ENCODE peak calls at places on chromosomes 6 and 20, in five cellular contexts. Z is CD8-positive, alpha-beta memory T cell; R is Panc1; Q is iPS DF 6.9; K is thoracic aorta. I is an unnamed sample.
A peak's percentile ranks its signal among the peaks of the same experiment; 100 is the strongest.

GRCh38 chr20:58628491-58629212 is 22.4 kb upstream of the STX16 start:
- DNase-seq in Z (no peak), R (no peak), Q (no peak), K (no peak), I (no peak)

GRCh38 chr6:75581231-75581630 is 20.4 kb upstream of the SENP6 start:
- DNase-seq in Z (no peak), R (no peak), Q (no peak), K (no peak), I (no peak)

GRCh38 chr6:145508107-145508506 is 227.2 kb downstream of the EPM2A start:
- DNase-seq in Z (no peak), R (no peak), Q (no peak), K (no peak), I (no peak)

GRCh38 chr6:20056350-20056992 is 155.8 kb downstream of the MBOAT1 start:
- DNase-seq in Z (no peak), R (peak; percentile 8), Q (no peak), K (no peak), I (no peak)

GRCh38 chr20:33372993-33373441 is 28.3 kb downstream of the CDK5RAP1 start:
- DNase-seq in Z (no peak), R (no peak), Q (no peak), K (no peak), I (no peak)

GRCh38 chr20:13234961-13235360 is 13.9 kb downstream of the ISM1 start:
- DNase-seq in Z (no peak), R (no peak), Q (no peak), K (no peak), I (no peak)

GRCh38 chr6:127484207-127484858 is 25.1 kb upstream of the KIAA0408 start:
- DNase-seq in Z (no peak), R (peak; percentile 24), Q (no peak), K (no peak), I (peak; percentile 27)

GRCh38 chr6:150118642-150119041 is 24.2 kb upstream of the PPP1R14C start:
- DNase-seq in Z (no peak), R (no peak), Q (no peak), K (no peak), I (no peak)

GRCh38 chr6:10791673-10792072 is 44.1 kb downstream of the TMEM14B start:
- DNase-seq in Z (no peak), R (no peak), Q (no peak), K (no peak), I (no peak)

DNA sequence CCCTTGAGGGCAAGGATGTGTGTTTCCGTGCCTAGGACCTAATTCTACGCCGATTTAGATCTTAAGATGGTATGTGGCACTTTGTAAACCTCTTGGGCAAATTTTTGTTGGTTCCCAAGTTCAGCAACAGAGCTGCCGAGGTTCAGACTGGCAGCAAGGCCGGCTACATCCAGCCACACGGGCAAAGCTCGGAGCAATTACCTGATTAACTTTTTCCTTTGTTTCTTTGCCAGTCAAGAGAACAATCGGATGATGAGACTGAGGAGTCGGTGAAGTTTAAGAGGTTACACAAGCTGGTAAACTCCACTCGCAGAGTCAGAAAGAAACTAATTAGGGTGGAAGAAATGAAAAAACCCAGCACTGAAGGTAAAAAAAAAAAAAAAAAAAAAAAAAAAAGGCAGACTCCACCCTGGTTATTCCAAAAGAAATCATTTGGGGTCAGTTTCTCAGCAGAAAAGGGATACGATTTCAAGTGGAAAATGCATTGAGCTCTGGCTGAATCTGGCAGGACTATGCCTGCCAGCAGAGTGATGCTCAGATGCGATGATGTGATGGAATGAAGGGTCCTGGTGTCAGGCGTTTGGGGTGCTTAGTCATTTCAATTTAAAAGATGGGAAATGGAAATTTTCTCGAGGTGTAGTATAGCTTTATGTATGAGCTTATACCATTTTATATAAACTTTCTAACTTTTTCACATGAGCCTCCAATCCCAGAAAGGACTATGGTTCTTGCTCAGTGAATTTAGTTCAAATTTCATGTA is 171.6 kb downstream of the SASH1 start:
- DNase-seq in Z (no peak), R (no peak), Q (no peak), K (no peak), I (no peak)
- H3K4me3 ChIP-seq in Z (no peak overlapping the region), R (no peak overlapping the region), Q (no peak overlapping the region), K (peak overlapping the region; percentile 0), I (no peak overlapping the region)

GRCh38 chr6:138465007-138465645 is 34.2 kb downstream of the NHSL1 start:
- DNase-seq in Z (no peak), R (peak; percentile 84), Q (no peak), K (no peak), I (no peak)
- H3K27ac ChIP-seq in Z (no peak overlapping the region), R (no peak overlapping the region), Q (no peak overlapping the region), K (no peak overlapping the region), I (no peak overlapping the region)

GRCh38 chr6:137880633-137881521 is 13.8 kb downstream of the TNFAIP3 start:
- DNase-seq in Z (no peak), R (no peak), Q (no peak), K (no peak), I (peak; percentile 35)
- H3K4me3 ChIP-seq in Z (no peak overlapping the region), R (no peak overlapping the region), Q (no peak overlapping the region), K (no peak overlapping the region), I (no peak overlapping the region)

GRCh38 chr20:31568041-31568731 is 36.9 kb upstream of the ID1 start:
- DNase-seq in Z (no peak), R (no peak), Q (no peak), K (no peak), I (no peak)

GRCh38 chr20:31570735-31571617 is 34.1 kb upstream of the ID1 start:
- DNase-seq in Z (no peak), R (no peak), Q (no peak), K (no peak), I (no peak)

GRCh38 chr20:31568773-31569162 is 36.3 kb upstream of the ID1 start:
- DNase-seq in Z (no peak), R (no peak), Q (no peak), K (no peak), I (no peak)

GRCh38 chr20:31569163-31570020 is 35.7 kb upstream of the ID1 start:
- DNase-seq in Z (peak; percentile 49), R (no peak), Q (no peak), K (no peak), I (peak; percentile 43)

GRCh38 chr20:31570021-31570463 is 35.0 kb upstream of the ID1 start:
- DNase-seq in Z (no peak), R (no peak), Q (no peak), K (no peak), I (no peak)
- H3K27ac ChIP-seq in Z (no peak overlapping the region), R (peak overlapping the region; percentile 88), Q (no peak overlapping the region), K (peak overlapping the region; percentile 96), I (no peak overlapping the region)

DNA sequence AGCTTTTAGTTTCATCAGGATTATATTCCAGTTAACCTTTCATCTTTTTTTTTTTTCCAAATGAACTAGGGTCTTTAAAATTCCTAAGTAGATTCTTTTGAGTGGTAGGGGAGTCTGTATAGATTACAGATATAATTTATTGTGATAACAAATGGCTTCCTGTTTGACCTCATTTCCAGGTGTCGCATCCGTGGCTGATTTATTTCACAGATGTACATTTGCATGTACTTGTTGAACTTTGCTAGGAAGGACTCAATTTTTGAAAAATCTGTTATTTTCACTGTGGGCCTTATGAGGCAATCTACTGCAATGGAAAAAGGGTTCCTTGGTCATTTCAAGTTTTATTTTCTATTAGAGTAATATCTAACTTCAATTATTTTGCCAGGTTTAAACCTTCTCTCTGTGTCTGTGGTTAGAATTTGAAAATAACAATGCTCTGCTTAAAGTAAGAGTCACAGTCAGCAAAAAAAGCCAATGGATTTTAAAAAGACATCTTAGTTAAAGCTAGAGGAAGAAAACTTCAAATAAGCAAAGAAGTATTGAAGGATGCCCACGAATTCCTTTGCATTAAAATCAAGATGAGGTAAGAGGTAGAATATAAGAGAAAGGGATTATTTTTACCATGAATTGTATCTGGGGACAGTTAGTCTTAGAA is 57.9 kb downstream of the SAMD5 start:
- DNase-seq in Z (no peak), R (no peak), Q (no peak), K (no peak), I (no peak)
- H3K4me3 ChIP-seq in Z (no peak overlapping the region), R (no peak overlapping the region), Q (no peak overlapping the region), K (no peak overlapping the region), I (no peak overlapping the region)

GRCh38 chr20:64256282-64256947 is 867 bp downstream of the PCMTD2 start:
- DNase-seq in Z (no peak), R (no peak), Q (no peak), K (no peak), I (peak; percentile 30)
- H3K27ac ChIP-seq in Z (peak overlapping the region; percentile 72), R (peak overlapping the region; percentile 82), Q (no peak overlapping the region), K (peak overlapping the region; percentile 74), I (peak overlapping the region; percentile 92)

I was measured in naive thymus-derived CD4-positive, alpha-beta T cell.